ENCODE peak calls at places on chromosomes 1 and 21, in four cellular contexts. B is astrocyte of the spinal cord, X is stomach, V is colonic mucosa. T is an unnamed sample.

GRCh38 chr1:232316864-232317263 is 313.1 kb downstream of the SIPA1L2 start:
- DNase-seq in B (no peak), X (no peak), V (no peak), T (no peak)

GRCh38 chr1:43687301-43688108 is 19.8 kb upstream of the ST3GAL3 start:
- DNase-seq in B (no peak), X (no peak), V (peak), T (no peak)

GRCh38 chr1:79945391-79945790 is 938.9 kb upstream of the ADGRL4 start:
- DNase-seq in B (no peak), X (no peak), V (no peak), T (peak)

GRCh38 chr1:154943649-154944421 is 7.3 kb upstream of the PMVK start:
- DNase-seq in B (peak), X (peak), V (peak), T (no peak)

GRCh38 chr1:19650416-19651140 is 6.5 kb downstream of the NBL1 start:
- DNase-seq in B (no peak), X (no peak), V (no peak), T (no peak)

GRCh38 chr1:201539561-201540404 is 856 bp downstream of the NAV1 start:
- DNase-seq in B (peak), X (no peak), V (no peak), T (peak)

GRCh38 chr21:43786423-43787179 is 2.8 kb upstream of the RRP1 start:
- DNase-seq in B (no peak), X (no peak), V (no peak), T (no peak)

GRCh38 chr1:35173516-35174224 is 19.3 kb downstream of the SFPQ start:
- DNase-seq in B (no peak), X (no peak), V (no peak), T (no peak)

GRCh38 chr1:43999455-43999854 is 8.1 kb downstream of the CCDC24 start:
- DNase-seq in B (no peak), X (no peak), V (no peak), T (no peak)

GRCh38 chr1:182707116-182707515 is 22.7 kb upstream of the RGS8 start:
- DNase-seq in B (peak), X (peak), V (no peak), T (no peak)

GRCh38 chr1:113930499-113931161 is 1.5 kb downstream of the HIPK1 start:
- DNase-seq in B (peak), X (no peak), V (peak), T (peak)

GRCh38 chr1:165067829-165068228 is 288.7 kb downstream of the LMX1A start:
- DNase-seq in B (no peak), X (no peak), V (no peak), T (no peak)

GRCh38 chr1:7521803-7522202 is 249.3 kb upstream of the VAMP3 start:
- DNase-seq in B (no peak), X (no peak), V (no peak), T (peak)

GRCh38 chr1:93056214-93056613 is 22.9 kb upstream of the MTF2 start:
- DNase-seq in B (peak), X (no peak), V (no peak), T (peak)

GRCh38 chr1:198118136-198118535 is 38.7 kb upstream of the NEK7 start:
- DNase-seq in B (peak), X (no peak), V (peak), T (peak)

GRCh38 chr1:61370177-61370907 is 288.0 kb downstream of the NFIA start:
- DNase-seq in B (no peak), X (no peak), V (no peak), T (no peak)

DNA sequence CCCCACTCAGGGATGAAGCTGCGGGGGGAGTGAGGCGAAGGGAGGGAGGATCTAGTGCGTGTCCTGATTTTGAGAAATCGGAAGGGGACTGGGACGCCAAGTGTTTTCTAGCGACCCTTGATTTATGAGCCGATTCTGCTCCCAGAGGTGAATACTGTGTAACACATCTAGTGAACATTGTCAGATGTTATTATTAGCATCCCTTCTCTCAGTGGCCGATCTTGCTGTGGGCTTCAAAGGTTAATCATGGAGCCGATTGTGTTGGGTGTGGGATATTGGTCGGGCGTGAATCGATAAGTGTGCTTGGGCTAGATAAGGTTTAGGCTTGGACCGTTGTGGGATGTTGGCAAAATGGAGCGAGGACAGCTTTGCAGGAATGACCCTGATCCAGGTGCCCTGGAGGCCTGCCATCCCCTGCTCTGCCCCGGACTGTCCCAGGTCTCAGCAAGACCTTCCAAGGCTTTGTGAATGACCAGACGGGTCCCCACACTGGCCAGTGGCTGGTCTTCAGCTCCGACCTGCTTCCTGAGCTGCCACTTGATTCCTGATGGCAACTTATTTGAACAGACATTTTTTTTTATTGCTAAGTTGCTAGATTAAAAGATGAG is 2.2 kb downstream of the AJAP1 start:
- DNase-seq in B (no peak), X (no peak), V (no peak), T (no peak)
- TF ChIP-seq CTCF in B (no peak), X (no peak), V (no peak), T (no peak)

GRCh38 chr1:227447531-227447990 is 115.8 kb upstream of the ZNF678 start:
- DNase-seq in B (no peak), X (no peak), V (no peak), T (peak)
- H3K4me3 ChIP-seq in B (peak), X (peak), V (no peak), T (no peak)

GRCh38 chr1:215146252-215146975 is 63.9 kb downstream of the KCNK2 start:
- DNase-seq in B (peak), X (peak), V (peak), T (peak)
- TF ChIP-seq CTCF in B (peak), X (peak), V (no peak), T (peak)

DNA sequence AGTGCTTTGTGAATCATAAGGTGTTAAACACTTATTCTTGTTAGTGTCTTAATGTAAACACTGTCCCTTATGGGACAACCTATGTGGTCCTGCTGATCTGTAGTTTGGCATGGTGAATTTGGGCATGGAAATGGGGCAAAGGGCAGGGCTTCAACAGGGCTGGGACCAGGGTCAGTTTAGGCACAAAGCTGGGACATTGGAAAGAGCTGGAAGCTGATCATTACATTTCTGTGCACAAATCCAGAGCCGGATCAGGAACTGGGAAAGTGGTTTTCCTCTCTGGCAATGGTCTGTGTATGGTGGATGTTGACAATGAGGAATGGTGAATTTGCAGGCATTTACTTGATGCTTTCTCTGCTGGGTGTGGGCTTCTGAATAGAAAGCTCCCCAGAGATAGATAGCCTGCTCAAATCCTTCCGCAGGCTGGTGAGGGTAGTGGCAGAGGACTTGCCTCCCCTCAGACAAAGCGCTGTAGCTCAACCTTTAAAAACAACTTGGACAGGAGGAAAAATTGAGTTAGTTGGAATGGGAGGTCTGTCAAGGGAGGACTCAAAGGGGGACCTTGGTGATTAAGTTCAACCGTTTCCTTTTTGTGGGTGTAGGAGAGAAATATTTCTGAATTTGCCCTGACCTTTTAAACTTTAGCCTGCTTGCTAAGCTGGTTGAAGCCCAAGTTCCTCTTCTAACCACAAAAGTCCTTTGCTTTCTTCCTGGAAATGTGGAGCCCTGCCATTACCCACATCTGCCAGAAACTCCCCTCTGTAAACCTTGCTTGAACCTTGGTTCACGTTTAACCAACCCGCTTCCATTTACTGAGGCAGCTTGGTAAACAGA is 35.3 kb downstream of the HLX start:
- DNase-seq in B (no peak), X (no peak), V (no peak), T (no peak)
- H3K4me3 ChIP-seq in B (no peak), X (no peak), V (no peak), T (no peak)

GRCh38 chr1:33080373-33080772 is 580 bp upstream of the AZIN2 start:
- DNase-seq in B (no peak), X (no peak), V (no peak), T (no peak)

GRCh38 chr1:33085332-33085731 is 4.4 kb downstream of the AZIN2 start:
- DNase-seq in B (no peak), X (no peak), V (no peak), T (no peak)

GRCh38 chr1:33081554-33082305 is 777 bp downstream of the AZIN2 start:
- DNase-seq in B (no peak), X (no peak), V (peak), T (peak)

GRCh38 chr1:33080885-33081553 is at the start of gene AZIN2:
- DNase-seq in B (peak), X (peak), V (peak), T (peak)

GRCh38 chr1:33082575-33083112 is 1.7 kb downstream of the AZIN2 start:
- DNase-seq in B (no peak), X (no peak), V (no peak), T (peak)
- TF ChIP-seq CTCF in B (no peak), X (no peak), V (no peak), T (no peak)

GRCh38 chr1:88681223-88681622 is 2.9 kb upstream of the PKN2 start:
- DNase-seq in B (no peak), X (no peak), V (no peak), T (peak)

GRCh38 chr1:88683848-88684481 is at the start of gene PKN2:
- DNase-seq in B (peak), X (peak), V (peak), T (peak)

GRCh38 chr1:88683516-88683847 is 591 bp upstream of the PKN2 start:
- DNase-seq in B (no peak), X (peak), V (peak), T (peak)

GRCh38 chr1:88685239-88685604 is 1.1 kb downstream of the PKN2 start:
- DNase-seq in B (no peak), X (no peak), V (no peak), T (no peak)

GRCh38 chr1:88684482-88685238 is 587 bp downstream of the PKN2 start:
- DNase-seq in B (peak), X (peak), V (peak), T (no peak)
- H3K4me3 ChIP-seq in B (peak), X (peak), V (peak), T (peak)

GRCh38 chr1:119918301-119918700 is 22.0 kb upstream of the ADAM30 start:
- DNase-seq in B (no peak), X (no peak), V (no peak), T (no peak)

GRCh38 chr1:119917304-119918055 is 21.2 kb upstream of the ADAM30 start:
- DNase-seq in B (peak), X (no peak), V (no peak), T (no peak)

GRCh38 chr1:119920104-119920968 is 24.0 kb upstream of the ADAM30 start:
- DNase-seq in B (no peak), X (no peak), V (no peak), T (no peak)

GRCh38 chr1:119915517-119915916 is 19.2 kb upstream of the ADAM30 start:
- DNase-seq in B (no peak), X (no peak), V (no peak), T (no peak)

GRCh38 chr1:119919241-119919640 is 22.9 kb upstream of the ADAM30 start:
- DNase-seq in B (no peak), X (no peak), V (no peak), T (no peak)
- TF ChIP-seq CTCF in B (no peak), X (no peak), V (no peak), T (no peak)

T was measured in foreskin fibroblast.